ENCODE peak calls at places on chromosomes 6 and 20, in seven cellular contexts. M is fibroblast of pulmonary artery; J is neural crest cell; Y is WTC11; V is effector memory CD4-positive, alpha-beta T cell; E is Calu3; C is T-helper 17 cell. R is an unnamed sample.

GRCh38 chr6:159852877-159853276 is 37.9 kb upstream of the MAS1 start:
- DNase-seq in V (no peak), Y (no peak), M (peak), E (peak), C (no peak), J (no peak), R (no peak)

GRCh38 chr6:2931970-2932748 is 29.1 kb upstream of the SERPINB9 start:
- DNase-seq in Y (peak), C (peak), J (peak), M (peak), V (peak), E (peak), R (peak)

GRCh38 chr6:3390698-3391097 is 66.2 kb downstream of the SLC22A23 start:
- DNase-seq in J (no peak), M (peak), Y (no peak), C (no peak), V (no peak), E (peak), R (peak)

GRCh38 chr6:170345662-170346061 is 39.1 kb downstream of the FAM120B start:
- DNase-seq in E (no peak), M (peak), C (no peak), V (no peak), Y (no peak), J (no peak), R (no peak)

GRCh38 chr6:161918154-161918553 is 644.3 kb upstream of the AGPAT4 start:
- DNase-seq in E (no peak), C (no peak), M (no peak), V (no peak), J (no peak), Y (no peak), R (no peak)

GRCh38 chr6:18119236-18119635 is 3.2 kb downstream of the NHLRC1 start:
- DNase-seq in C (no peak), E (no peak), V (no peak), J (no peak), Y (no peak), M (no peak), R (no peak)

GRCh38 chr6:85506441-85507093 is 56.7 kb downstream of the NT5E start:
- DNase-seq in V (no peak), E (no peak), Y (no peak), C (no peak), J (no peak), M (no peak), R (no peak)

GRCh38 chr6:52598123-52598823 is 21.4 kb upstream of the TRAM2 start:
- DNase-seq in Y (peak), J (peak), C (no peak), E (peak), V (no peak), M (peak), R (no peak)

GRCh38 chr20:38673731-38674177 is 50.5 kb upstream of the SLC32A1 start:
- DNase-seq in J (no peak), E (no peak), Y (no peak), V (no peak), C (no peak), M (no peak), R (no peak)

GRCh38 chr6:10190042-10190441 is 224.8 kb downstream of the TFAP2A start:
- DNase-seq in E (no peak), V (no peak), J (no peak), Y (no peak), M (no peak), C (no peak), R (peak)

GRCh38 chr6:132300323-132300949 is 100.8 kb downstream of the MOXD1 start:
- DNase-seq in J (peak), E (peak), M (peak), Y (peak), V (no peak), C (no peak), R (no peak)

GRCh38 chr6:152313542-152314482 is 323.4 kb downstream of the SYNE1 start:
- DNase-seq in Y (no peak), M (peak), J (no peak), E (no peak), C (no peak), V (no peak), R (peak)

GRCh38 chr20:36585410-36586125 is 12.2 kb downstream of the TGIF2 start:
- DNase-seq in C (no peak), Y (peak), E (no peak), V (no peak), J (no peak), M (peak), R (peak)

GRCh38 chr6:105359419-105360366 is 43.2 kb downstream of the PREP start:
- DNase-seq in E (no peak), V (no peak), Y (no peak), C (no peak), M (peak), J (no peak), R (peak)

GRCh38 chr6:119979862-119980261 is 630.3 kb upstream of the MAN1A1 start:
- DNase-seq in M (peak), E (no peak), Y (no peak), J (no peak), C (no peak), V (no peak), R (no peak)

GRCh38 chr20:48186447-48186846 is 401.2 kb upstream of the SULF2 start:
- DNase-seq in C (no peak), E (no peak), M (peak), Y (no peak), V (no peak), J (no peak), R (peak)

GRCh38 chr6:40324206-40324605 is 263.0 kb downstream of the LRFN2 start:
- DNase-seq in J (no peak), C (no peak), V (no peak), Y (no peak), M (no peak), E (no peak), R (no peak)

GRCh38 chr20:14778875-14779274 is 441.5 kb upstream of the FLRT3 start:
- DNase-seq in Y (no peak), M (no peak), V (no peak), C (no peak), E (no peak), J (no peak), R (no peak)

GRCh38 chr20:472137-472846 is 10.0 kb upstream of the TBC1D20 start:
- DNase-seq in C (no peak), Y (no peak), V (no peak), E (no peak), M (no peak), J (no peak), R (no peak)

GRCh38 chr6:16238057-16238657 is at the start of gene GMPR:
- DNase-seq in V (peak), E (peak), J (peak), Y (peak), M (peak), C (peak), R (no peak)

GRCh38 chr6:82741996-82742385 is 323.6 kb downstream of the UBE3D start:
- DNase-seq in M (no peak), Y (no peak), J (no peak), V (no peak), E (no peak), C (no peak), R (no peak)

GRCh38 chr6:100175814-100176275 is 181.8 kb upstream of the MCHR2 start:
- DNase-seq in C (no peak), Y (no peak), V (no peak), J (no peak), E (peak), M (peak), R (peak)

GRCh38 chr6:10518461-10519216 is 2.5 kb upstream of the GCNT2 start:
- DNase-seq in M (peak), Y (no peak), J (no peak), E (peak), V (no peak), C (no peak), R (peak)

GRCh38 chr6:45697605-45698004 is 318.1 kb downstream of the CLIC5 start:
- DNase-seq in C (no peak), E (no peak), M (peak), Y (no peak), J (no peak), V (no peak), R (peak)

GRCh38 chr20:57407541-57407956 is 16.4 kb downstream of the RBM38 start:
- DNase-seq in Y (no peak), V (no peak), M (no peak), J (no peak), E (no peak), C (no peak), R (no peak)

GRCh38 chr6:88823998-88824397 is 139.4 kb downstream of the RNGTT start:
- DNase-seq in E (no peak), V (no peak), M (peak), C (no peak), J (no peak), Y (no peak), R (peak)

GRCh38 chr6:106141441-106142237 is 55.5 kb downstream of the PRDM1 start:
- DNase-seq in Y (no peak), E (no peak), M (no peak), V (no peak), C (no peak), J (no peak), R (no peak)

GRCh38 chr20:37542281-37542680 is 14.6 kb upstream of the BLCAP start:
- DNase-seq in E (no peak), J (no peak), V (no peak), Y (no peak), M (no peak), C (no peak), R (no peak)

GRCh38 chr6:28906674-28907073 is 17.1 kb downstream of the TRIM27 start:
- DNase-seq in J (no peak), M (no peak), E (no peak), V (no peak), C (no peak), Y (no peak), R (no peak)

GRCh38 chr6:19032486-19033295 is 645.5 kb downstream of the RNF144B start:
- DNase-seq in C (no peak), V (no peak), M (no peak), Y (no peak), J (no peak), E (no peak), R (no peak)

R was measured in NCI-H226.